ENCODE peak calls at places on chromosomes 1 and 21, in six cellular contexts. L is H1, U is IMR-90, T is neuronal stem cell, A is H9, O is trophoblast cell. N is an unnamed sample.

GRCh38 chr21:41207401-41208388 is 39.7 kb downstream of the BACE2 start:
- DNase-seq in T (no peak), O (no peak), A (no peak), U (peak; percentile 86), L (no peak), N (no peak)

GRCh38 chr1:110155878-110156522 is 5.7 kb downstream of the SLC6A17 start:
- DNase-seq in L (no peak), T (peak; percentile 65), U (peak; percentile 63), A (peak; percentile 82), O (peak; percentile 80), N (peak; percentile 56)

GRCh38 chr1:36710008-36710407 is 227.3 kb upstream of the CSF3R start:
- DNase-seq in U (no peak), T (no peak), A (no peak), L (no peak), O (no peak), N (no peak)

GRCh38 chr1:151545542-151545941 is 5.4 kb downstream of the TUFT1 start:
- DNase-seq in O (peak; percentile 38), T (no peak), A (no peak), L (no peak), U (no peak), N (peak; percentile 26)

GRCh38 chr1:12610305-12610935 is 7.6 kb downstream of the DHRS3 start:
- DNase-seq in U (peak; percentile 67), O (peak; percentile 80), L (no peak), A (no peak), T (no peak), N (no peak)

GRCh38 chr1:82848043-82848442 is 1047.3 kb downstream of the ADGRL2 start:
- DNase-seq in U (no peak), O (no peak), A (no peak), T (no peak), L (peak; percentile 3), N (no peak)

GRCh38 chr1:83901547-83902155 is 97.3 kb downstream of the TTLL7 start:
- DNase-seq in U (peak; percentile 93), L (no peak), O (no peak), A (no peak), T (no peak), N (peak; percentile 77)

GRCh38 chr1:173570370-173571030 is 32.4 kb downstream of the SLC9C2 start:
- DNase-seq in O (no peak), T (no peak), U (no peak), L (no peak), A (no peak), N (no peak)

GRCh38 chr1:155871390-155871789 is 12.0 kb downstream of the SYT11 start:
- DNase-seq in U (peak; percentile 31), O (no peak), L (no peak), A (no peak), T (no peak), N (no peak)

GRCh38 chr1:11648039-11648438 is 6.2 kb downstream of the FBXO2 start:
- DNase-seq in L (no peak), T (no peak), U (no peak), O (no peak), A (no peak), N (no peak)

GRCh38 chr1:87226341-87226760 is 102.3 kb upstream of the LMO4 start:
- DNase-seq in L (peak; percentile 27), U (peak; percentile 100), A (peak; percentile 47), T (peak; percentile 9), O (peak; percentile 79), N (peak; percentile 93)

GRCh38 chr1:28437260-28437923 is 67.9 kb downstream of the PHACTR4 start:
- DNase-seq in T (peak; percentile 2), A (no peak), U (peak; percentile 80), L (no peak), O (peak; percentile 42), N (peak; percentile 97)

GRCh38 chr1:201171063-201172036 is 17.1 kb upstream of the TMEM9 start:
- DNase-seq in U (peak; percentile 46), L (no peak), A (peak; percentile 62), O (no peak), T (no peak), N (peak; percentile 82)

GRCh38 chr1:187267745-187268277 is 439.1 kb downstream of the PLA2G4A start:
- DNase-seq in U (no peak), L (no peak), A (no peak), T (no peak), O (peak; percentile 2), N (no peak)

GRCh38 chr1:221169447-221169889 is 290.2 kb downstream of the HLX start:
- DNase-seq in T (peak; percentile 36), U (peak; percentile 67), O (no peak), L (peak; percentile 15), A (peak; percentile 31), N (peak; percentile 71)

GRCh38 chr1:182630586-182630985 is 26.4 kb upstream of the RGS16 start:
- DNase-seq in U (no peak), A (no peak), T (no peak), O (peak; percentile 25), L (no peak), N (no peak)

GRCh38 chr1:111955755-111956154 is 33.7 kb downstream of the KCND3 start:
- DNase-seq in A (no peak), L (no peak), O (no peak), U (no peak), T (no peak), N (no peak)

GRCh38 chr1:167722152-167722869 is 529 bp downstream of the MPZL1 start:
- DNase-seq in U (peak; percentile 19), L (no peak), O (peak; percentile 43), A (peak; percentile 55), T (peak; percentile 58), N (peak; percentile 60)

GRCh38 chr1:40038693-40039092 is 1.8 kb upstream of the CAP1 start:
- DNase-seq in U (no peak), O (no peak), L (no peak), T (no peak), A (no peak), N (no peak)

GRCh38 chr1:100077525-100077924 is 55.2 kb downstream of the SASS6 start:
- DNase-seq in O (peak; percentile 38), T (no peak), U (no peak), A (no peak), L (no peak), N (no peak)

GRCh38 chr1:36397083-36397377 is 678 bp downstream of the LSM10 start:
- DNase-seq in A (no peak), O (no peak), U (no peak), L (no peak), T (no peak), N (no peak)

GRCh38 chr1:184827600-184828368 is 73.1 kb upstream of the EDEM3 start:
- DNase-seq in T (no peak), A (peak; percentile 33), U (peak; percentile 73), L (peak; percentile 17), O (peak; percentile 80), N (peak; percentile 67)

GRCh38 chr1:163914785-163915413 is 593.1 kb downstream of the NUF2 start:
- DNase-seq in T (no peak), L (no peak), O (no peak), U (no peak), A (no peak), N (no peak)

GRCh38 chr1:153509729-153510354 is 25.9 kb downstream of the S100A6 start:
- DNase-seq in T (no peak), A (peak; percentile 59), L (no peak), U (no peak), O (peak; percentile 70), N (peak; percentile 43)

GRCh38 chr1:92299477-92300125 is 742 bp downstream of the RPAP2 start:
- DNase-seq in T (no peak), L (no peak), U (no peak), A (no peak), O (no peak), N (peak; percentile 29)

GRCh38 chr1:22150923-22151322 is 8.0 kb upstream of the WNT4 start:
- DNase-seq in T (no peak), A (no peak), O (no peak), U (no peak), L (no peak), N (no peak)

GRCh38 chr1:12436817-12437599 is 181.0 kb downstream of the DHRS3 start:
- DNase-seq in A (no peak), U (peak; percentile 84), L (no peak), O (peak; percentile 36), T (no peak), N (peak; percentile 31)

GRCh38 chr21:45336870-45337269 is 49.2 kb upstream of the POFUT2 start:
- DNase-seq in U (peak; percentile 33), T (no peak), O (no peak), A (peak; percentile 53), L (no peak), N (peak; percentile 55)

GRCh38 chr1:90964444-90965035 is 57.3 kb downstream of the ZNF644 start:
- DNase-seq in L (no peak), T (no peak), O (peak; percentile 49), U (peak; percentile 21), A (no peak), N (peak; percentile 32)

GRCh38 chr1:28272215-28272852 is 13.0 kb downstream of the SESN2 start:
- DNase-seq in T (no peak), U (no peak), L (no peak), O (no peak), A (no peak), N (no peak)

GRCh38 chr1:72286401-72286800 is 4.1 kb upstream of the NEGR1 start:
- DNase-seq in L (no peak), A (no peak), O (no peak), T (no peak), U (no peak), N (no peak)
- H4K91ac ChIP-seq in L (no peak overlapping the region), A (no peak overlapping the region), O (no peak overlapping the region), T (no peak overlapping the region), U (peak overlapping the region; percentile 39), N (no peak overlapping the region)

GRCh38 chr1:69711159-69711930 is 143.6 kb downstream of the LRRC7 start:
- DNase-seq in O (no peak), L (no peak), T (no peak), U (no peak), A (no peak), N (no peak)
- H3K4me1 ChIP-seq in O (no peaks in the 10 kb centered on the region), L (no peaks in the 10 kb centered on the region), T (no peaks in the 10 kb centered on the region), U (no peaks in the 10 kb centered on the region), A (no peaks in the 10 kb centered on the region), N (no peaks in the 10 kb centered on the region)

DNA sequence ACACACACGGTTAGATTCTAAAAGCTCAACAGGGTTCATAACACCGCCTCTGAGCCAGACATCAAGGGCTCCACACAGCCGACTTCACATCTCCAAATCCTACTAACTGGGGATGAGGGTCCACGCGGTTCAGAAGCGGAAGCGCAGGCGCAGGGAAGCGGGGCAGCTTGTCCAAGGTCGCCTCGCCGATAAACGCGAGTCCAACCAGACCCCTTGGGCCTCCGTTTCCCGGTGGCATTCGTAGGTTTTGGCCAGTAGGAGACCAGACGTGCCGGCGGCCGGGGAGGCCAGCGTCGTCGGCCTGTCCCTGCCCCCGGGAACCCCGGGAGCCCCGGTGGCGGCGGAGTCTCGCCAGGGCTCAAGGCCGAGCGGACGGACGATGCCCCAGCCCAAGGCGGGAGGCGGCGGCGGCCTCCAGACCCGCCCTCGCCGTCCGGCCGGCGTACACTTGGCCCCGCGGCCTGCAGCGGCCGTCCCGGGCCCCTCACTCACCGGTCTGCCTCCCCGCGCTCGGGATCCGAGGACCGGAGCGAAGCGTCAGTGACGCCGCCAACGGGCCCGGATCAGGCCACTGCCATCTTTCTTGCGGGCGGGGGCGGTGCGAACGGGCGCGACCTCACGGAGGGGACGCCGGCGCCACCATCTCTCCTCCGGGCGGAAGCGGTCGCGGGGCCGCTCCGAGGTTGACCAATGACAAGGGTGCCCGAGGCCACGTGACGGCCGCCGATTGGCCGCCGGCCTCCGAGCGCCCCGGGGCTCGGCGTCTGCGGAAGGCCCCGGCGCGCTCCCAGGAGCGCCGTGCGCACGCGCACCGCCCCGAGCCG is at the start of gene SDF4:
- DNase-seq in T (peak; percentile 95), A (peak; percentile 97), U (peak; percentile 95), O (peak; percentile 99), L (peak; percentile 76), N (peak; percentile 96)
- H3K23ac ChIP-seq in T (peak within 1 kb of the TSS; percentile 99), A (no peak within 1 kb of the TSS), U (peak within 1 kb of the TSS; percentile 89), O (no peak within 1 kb of the TSS), L (no peak within 1 kb of the TSS), N (peak within 1 kb of the TSS; percentile 98)

GRCh38 chr21:17777321-17777720 is 41.8 kb downstream of the C21orf91 start:
- DNase-seq in A (no peak), U (no peak), L (no peak), T (no peak), O (peak; percentile 90), N (peak; percentile 24)
- H4K91ac ChIP-seq in A (no peak overlapping the region), U (no peak overlapping the region), L (no peak overlapping the region), T (no peak overlapping the region), O (no peak overlapping the region), N (no peak overlapping the region)